ENCODE peak calls at places on chromosomes 4 and X, in five cellular contexts. V is heart left ventricle, R is breast epithelium, T is IMR-90, Y is astrocyte of the spinal cord. K is an unnamed sample.

GRCh38 chr4:188372051-188372450 is 232.8 kb downstream of the TRIML1 start:
- DNase-seq in R (no peak), V (no peak), T (peak; percentile 73), Y (peak; percentile 16), K (no peak)

GRCh38 chr4:110195561-110196205 is 2.7 kb downstream of the ELOVL6 start:
- DNase-seq in V (no peak), Y (peak; percentile 17), T (peak; percentile 17), R (no peak), K (no peak)

GRCh38 chrX:17859609-17860178 is 1.4 kb downstream of the RAI2 start:
- DNase-seq in Y (no peak), T (no peak), R (peak; percentile 23), V (no peak), K (no peak)

GRCh38 chrX:41389311-41389888 is 55.4 kb downstream of the DDX3X start:
- DNase-seq in T (no peak), Y (no peak), V (no peak), R (no peak), K (no peak)

GRCh38 chr4:73446336-73446938 is 10.4 kb downstream of the AFP start:
- DNase-seq in Y (peak; percentile 52), R (no peak), V (no peak), T (peak; percentile 63), K (no peak)

GRCh38 chr4:144189121-144189520 is 48.6 kb upstream of the GYPA start:
- DNase-seq in V (no peak), Y (no peak), R (no peak), T (no peak), K (no peak)

GRCh38 chr4:79297029-79297428 is 28.8 kb downstream of the NAA11 start:
- DNase-seq in R (no peak), V (peak; percentile 57), Y (no peak), T (no peak), K (peak; percentile 4)

GRCh38 chrX:13697440-13697839 is 8.5 kb downstream of the RAB9A start:
- DNase-seq in R (no peak), V (no peak), Y (no peak), T (no peak), K (no peak)

GRCh38 chr4:89363786-89364185 is 56.2 kb upstream of the GPRIN3 start:
- DNase-seq in Y (no peak), T (no peak), R (no peak), V (no peak), K (no peak)

GRCh38 chr4:181525641-181526040 is 717.6 kb upstream of the TENM3 start:
- DNase-seq in Y (no peak), T (no peak), R (no peak), V (no peak), K (no peak)

GRCh38 chr4:14269824-14270223 is 642.3 kb upstream of the BOD1L1 start:
- DNase-seq in Y (no peak), T (no peak), V (no peak), R (no peak), K (no peak)

GRCh38 chr4:81136161-81136910 is 78.7 kb downstream of the PRKG2 start:
- DNase-seq in R (no peak), Y (peak; percentile 88), V (no peak), T (peak; percentile 95), K (no peak)

GRCh38 chr4:114077610-114078009 is 98.2 kb upstream of the ARSJ start:
- DNase-seq in T (peak; percentile 92), V (no peak), R (no peak), Y (peak; percentile 86), K (no peak)

GRCh38 chr4:37623940-37624339 is 62.2 kb downstream of the RELL1 start:
- DNase-seq in Y (no peak), T (no peak), V (no peak), R (no peak), K (no peak)

GRCh38 chrX:88991583-88992132 is 244.6 kb downstream of the CPXCR1 start:
- DNase-seq in T (no peak), Y (no peak), R (no peak), V (no peak), K (no peak)

GRCh38 chr4:96170198-96170597 is 330.3 kb downstream of the PDHA2 start:
- DNase-seq in Y (no peak), T (no peak), R (no peak), V (no peak), K (no peak)

GRCh38 chr4:66911898-66912297 is 633.4 kb downstream of the CENPC start:
- DNase-seq in V (no peak), T (no peak), Y (peak; percentile 87), R (no peak), K (no peak)

GRCh38 chr4:150769235-150769634 is 187.3 kb downstream of the MAB21L2 start:
- DNase-seq in Y (peak; percentile 69), V (no peak), R (no peak), T (peak; percentile 70), K (no peak)

GRCh38 chrX:146363919-146364318 is 445.7 kb upstream of the CXorf51B start:
- DNase-seq in Y (no peak), T (no peak), V (no peak), R (no peak), K (no peak)

GRCh38 chr4:1249731-1250526 is 999 bp upstream of the CTBP1 start:
- DNase-seq in V (peak; percentile 71), Y (peak; percentile 24), T (no peak), R (no peak), K (peak; percentile 60)

GRCh38 chrX:44775726-44776125 is 68.1 kb upstream of the DUSP21 start:
- DNase-seq in Y (no peak), T (no peak), R (no peak), V (no peak), K (no peak)

GRCh38 chr4:37891221-37892159 is 606 bp downstream of the TBC1D1 start:
- DNase-seq in T (peak; percentile 4), Y (no peak), V (no peak), R (no peak), K (peak; percentile 34)

GRCh38 chr4:144894525-144894924 is 203.5 kb downstream of the ANAPC10 start:
- DNase-seq in V (no peak), R (no peak), T (peak; percentile 48), Y (peak; percentile 94), K (no peak)

GRCh38 chr4:76948441-76949292 is 885 bp upstream of the SEPTIN11 start:
- DNase-seq in T (peak; percentile 76), R (peak; percentile 55), V (peak; percentile 86), Y (peak; percentile 80), K (peak; percentile 77)

GRCh38 chrX:8306296-8306975 is 135.4 kb upstream of the VCX2 start:
- DNase-seq in R (peak; percentile 18), Y (no peak), T (no peak), V (no peak), K (no peak)

GRCh38 chr4:25098964-25099843 is 61.0 kb downstream of the SEPSECS start:
- DNase-seq in R (no peak), Y (peak; percentile 30), T (peak; percentile 63), V (peak; percentile 89), K (peak; percentile 80)

GRCh38 chr4:7929530-7929951 is 10.1 kb downstream of the AFAP1 start:
- DNase-seq in Y (peak; percentile 58), T (no peak), R (peak; percentile 78), V (no peak), K (no peak)

GRCh38 chr4:38820329-38821061 is 15.9 kb upstream of the TLR1 start:
- DNase-seq in R (no peak), Y (no peak), V (no peak), T (no peak), K (no peak)

GRCh38 chr4:23613782-23614181 is 276.1 kb downstream of the PPARGC1A start:
- DNase-seq in V (no peak), R (no peak), Y (no peak), T (peak; percentile 0), K (no peak)

GRCh38 chr4:88275516-88275915 is 8.8 kb downstream of the PPM1K start:
- DNase-seq in Y (peak; percentile 16), V (no peak), R (no peak), T (peak; percentile 11), K (no peak)

GRCh38 chrX:21373637-21374162 is 518 bp upstream of the CNKSR2 start:
- DNase-seq in V (no peak), T (no peak), R (no peak), Y (no peak), K (peak; percentile 37)

GRCh38 chr4:57424231-57424897 is 314.2 kb upstream of the IGFBP7 start:
- DNase-seq in R (no peak), T (peak; percentile 14), Y (peak; percentile 95), V (no peak), K (no peak)

GRCh38 chr4:6134612-6135220 is 65.6 kb downstream of the JAKMIP1 start:
- DNase-seq in T (no peak), R (no peak), V (no peak), Y (no peak), K (no peak)

GRCh38 chr4:110619401-110620247 is 3.3 kb downstream of the PITX2 start:
- DNase-seq in T (no peak), V (no peak), Y (no peak), R (no peak), K (no peak)

GRCh38 chr4:148240241-148240640 is 202.0 kb downstream of the NR3C2 start:
- DNase-seq in Y (no peak), T (no peak), V (no peak), R (no peak), K (no peak)

GRCh38 chr4:79913581-79913980 is 159.4 kb downstream of the ANTXR2 start:
- DNase-seq in T (peak; percentile 83), Y (peak; percentile 80), V (no peak), R (no peak), K (no peak)

GRCh38 chr4:151540728-151541437 is 131.9 kb downstream of the FHIP1A start:
- DNase-seq in V (no peak), T (peak; percentile 86), R (peak; percentile 51), Y (peak; percentile 95), K (no peak)

GRCh38 chr4:100289980-100290379 is 99.7 kb upstream of the DDIT4L start:
- DNase-seq in V (no peak), Y (no peak), T (no peak), R (no peak), K (no peak)

GRCh38 chr4:12761694-12762093 is 722.4 kb downstream of the RAB28 start:
- DNase-seq in T (no peak), R (no peak), Y (no peak), V (no peak), K (no peak)
- H3K4me3 ChIP-seq in T (no peak overlapping the region), R (no peak overlapping the region), Y (no peak overlapping the region), V (no peak overlapping the region), K (no peak overlapping the region)

GRCh38 chr4:99090511-99090910 is 1.9 kb upstream of the ADH5 start:
- DNase-seq in R (no peak), T (peak; percentile 18), V (no peak), Y (peak; percentile 15), K (no peak)
- H3K4me3 ChIP-seq in R (no peak overlapping the region), T (peak overlapping the region; percentile 12), V (no peak overlapping the region), Y (no peak overlapping the region), K (peak overlapping the region; percentile 71)

GRCh38 chr4:94452476-94453300 is 946 bp downstream of the PDLIM5 start:
- DNase-seq in T (peak; percentile 82), Y (peak; percentile 89), R (peak; percentile 88), V (peak; percentile 92), K (peak; percentile 90)

GRCh38 chr4:94453534-94453963 is 1.8 kb downstream of the PDLIM5 start:
- DNase-seq in V (no peak), T (no peak), Y (no peak), R (no peak), K (no peak)

GRCh38 chr4:94455081-94455480 is 3.3 kb downstream of the PDLIM5 start:
- DNase-seq in Y (peak; percentile 68), R (peak; percentile 67), V (no peak), T (peak; percentile 88), K (peak; percentile 46)

GRCh38 chr4:94451669-94452475 is at the start of gene PDLIM5:
- DNase-seq in T (peak; percentile 84), V (peak; percentile 96), R (peak; percentile 89), Y (peak; percentile 93), K (peak; percentile 92)

GRCh38 chr4:94454405-94454804 is 2.7 kb downstream of the PDLIM5 start:
- DNase-seq in T (peak; percentile 15), Y (peak; percentile 46), V (no peak), R (no peak), K (no peak)
- H3K4me3 ChIP-seq in T (no peak overlapping the region), Y (peak overlapping the region; percentile 88), V (peak overlapping the region; percentile 11), R (no peak overlapping the region), K (peak overlapping the region; percentile 96)

GRCh38 chrX:151814767-151815166 is 80.2 kb downstream of the CNGA2 start:
- DNase-seq in Y (no peak), V (no peak), R (no peak), T (no peak), K (no peak)
- H3K4me3 ChIP-seq in Y (no peak overlapping the region), V (no peak overlapping the region), R (no peak overlapping the region), T (no peak overlapping the region), K (no peak overlapping the region)